ENCODE peak calls at places on chromosome 10, in nine cellular contexts. H, U, F, P, V, W, X, A and D are unnamed samples.

GRCh38 chr10:9209105-9209798 is 1154.8 kb downstream of the GATA3 start:
- DNase-seq in W (peak), U (peak), P (peak), F (peak), V (peak), H (peak), X (no peak), A (peak), D (peak)

GRCh38 chr10:124226271-124226911 is 133.0 kb upstream of the CHST15 start:
- DNase-seq in H (no peak), V (no peak), F (no peak), W (no peak), X (no peak), P (no peak), U (no peak), A (no peak), D (no peak)

GRCh38 chr10:787933-788651 is 98.6 kb upstream of the DIP2C start:
- DNase-seq in A (no peak), H (no peak), F (no peak), P (no peak), V (no peak), W (no peak), U (no peak), X (no peak), D (peak)

GRCh38 chr10:124697443-124697836 is 46.7 kb downstream of the FAM53B start:
- DNase-seq in W (no peak), U (no peak), A (no peak), H (no peak), P (no peak), V (no peak), F (no peak), X (no peak), D (no peak)

GRCh38 chr10:12750526-12751201 is 250.8 kb downstream of the CCDC3 start:
- DNase-seq in W (no peak), H (no peak), X (no peak), P (no peak), V (no peak), U (no peak), A (no peak), F (no peak), D (no peak)

GRCh38 chr10:131806646-131807317 is 94.0 kb upstream of the PPP2R2D start:
- DNase-seq in H (no peak), U (no peak), A (no peak), P (no peak), F (no peak), X (no peak), V (no peak), W (no peak), D (peak)

GRCh38 chr10:33336606-33337334 is 2.3 kb upstream of the NRP1 start:
- DNase-seq in X (no peak), P (no peak), H (peak), U (peak), F (no peak), A (no peak), V (no peak), W (no peak), D (no peak)

GRCh38 chr10:18368681-18369080 is 228.5 kb downstream of the CACNB2 start:
- DNase-seq in A (no peak), W (peak), P (no peak), V (no peak), U (no peak), X (no peak), H (no peak), F (peak), D (no peak)

GRCh38 chr10:47383254-47384147 is 592 bp downstream of the ZNF488 start:
- DNase-seq in U (peak), V (no peak), P (no peak), W (no peak), X (no peak), H (no peak), A (no peak), F (no peak), D (peak)

GRCh38 chr10:64174666-64175265 is 653.6 kb downstream of the REEP3 start:
- DNase-seq in W (no peak), X (no peak), P (no peak), F (no peak), H (no peak), U (no peak), V (no peak), A (no peak), D (no peak)

GRCh38 chr10:27742926-27743735 is 2.5 kb downstream of the MKX start:
- DNase-seq in V (peak), X (no peak), P (no peak), A (no peak), F (no peak), H (no peak), W (no peak), U (no peak), D (peak)

GRCh38 chr10:127587668-127588395 is 38.7 kb downstream of the NPS start:
- DNase-seq in F (no peak), A (no peak), V (no peak), W (no peak), P (no peak), U (no peak), X (no peak), H (no peak), D (no peak)

GRCh38 chr10:31749981-31750850 is 178.4 kb downstream of the ARHGAP12 start:
- DNase-seq in H (no peak), A (no peak), F (no peak), X (peak), U (no peak), W (no peak), V (no peak), P (no peak), D (no peak)

GRCh38 chr10:46006219-46006618 is 24.2 kb downstream of the NCOA4 start:
- DNase-seq in P (no peak), X (no peak), U (no peak), H (no peak), V (no peak), A (no peak), F (peak), W (peak), D (no peak)

GRCh38 chr10:73899401-73899780 is 11.5 kb upstream of the PLAU start:
- DNase-seq in W (peak), F (peak), V (no peak), P (peak), H (no peak), U (no peak), X (no peak), A (no peak), D (no peak)

GRCh38 chr10:118621304-118621942 is 26.0 kb upstream of the PRLHR start:
- DNase-seq in X (no peak), H (no peak), A (no peak), W (no peak), U (no peak), P (no peak), V (peak), F (no peak), D (no peak)

GRCh38 chr10:33734393-33735110 is 400.1 kb upstream of the NRP1 start:
- DNase-seq in P (no peak), U (no peak), X (no peak), W (peak), V (no peak), F (no peak), H (no peak), A (no peak), D (no peak)

GRCh38 chr10:48821692-48822091 is 117.9 kb downstream of the LRRC18 start:
- DNase-seq in X (no peak), P (no peak), H (no peak), A (no peak), W (no peak), V (no peak), F (no peak), U (no peak), D (no peak)

GRCh38 chr10:124608093-124608721 is 136.0 kb downstream of the FAM53B start:
- DNase-seq in P (no peak), X (no peak), U (no peak), H (no peak), A (no peak), V (no peak), W (no peak), F (no peak), D (no peak)

GRCh38 chr10:103592186-103593021 is 98.9 kb downstream of the NEURL1 start:
- DNase-seq in X (no peak), W (no peak), A (peak), H (peak), U (no peak), F (peak), P (peak), V (peak), D (peak)

GRCh38 chr10:123645016-123645415 is 21.1 kb upstream of the GPR26 start:
- DNase-seq in U (no peak), H (no peak), W (no peak), F (no peak), A (no peak), V (no peak), X (no peak), P (no peak), D (peak)

GRCh38 chr10:2949948-2950354 is 117.4 kb upstream of the PFKP start:
- DNase-seq in X (no peak), H (peak), W (no peak), P (no peak), F (no peak), U (no peak), V (peak), A (no peak), D (no peak)

GRCh38 chr10:110355181-110355831 is 50.6 kb upstream of the SMNDC1 start:
- DNase-seq in F (no peak), W (no peak), V (no peak), X (no peak), U (no peak), A (no peak), P (no peak), H (no peak), D (no peak)

GRCh38 chr10:25076501-25077197 is 60.2 kb downstream of the THNSL1 start:
- DNase-seq in A (no peak), W (no peak), F (no peak), H (no peak), V (no peak), U (no peak), P (no peak), X (no peak), D (no peak)

GRCh38 chr10:76149182-76149581 is 717.8 kb downstream of the LRMDA start:
- DNase-seq in V (no peak), X (no peak), P (no peak), W (no peak), H (no peak), U (no peak), A (no peak), F (no peak), D (no peak)

GRCh38 chr10:98309366-98310355 is 41.7 kb upstream of the LOXL4 start:
- DNase-seq in U (peak), W (peak), V (no peak), H (peak), F (peak), P (peak), A (peak), X (peak), D (peak)

GRCh38 chr10:35351021-35351420 is 14.7 kb downstream of the CCNY start:
- DNase-seq in W (no peak), V (no peak), H (no peak), X (no peak), A (no peak), F (no peak), U (no peak), P (no peak), D (no peak)

GRCh38 chr10:60992661-60993060 is 48.7 kb upstream of the RHOBTB1 start:
- DNase-seq in A (no peak), U (no peak), P (no peak), X (no peak), F (no peak), W (no peak), H (no peak), V (no peak), D (no peak)

GRCh38 chr10:99620713-99621453 is 644 bp upstream of the SLC25A28 start:
- DNase-seq in H (peak), V (peak), F (peak), W (peak), A (peak), U (peak), P (peak), X (peak), D (peak)

GRCh38 chr10:81600185-81600584 is 274.8 kb upstream of the NRG3 start:
- DNase-seq in W (peak), H (peak), V (no peak), U (no peak), X (no peak), F (peak), A (no peak), P (no peak), D (no peak)

GRCh38 chr10:71767420-71768035 is 5.8 kb downstream of the VSIR start:
- DNase-seq in A (no peak), U (peak), W (no peak), F (peak), X (no peak), V (no peak), P (no peak), H (peak), D (no peak)

GRCh38 chr10:219731-220472 is 84.6 kb downstream of the ZMYND11 start:
- DNase-seq in V (no peak), W (no peak), X (no peak), F (no peak), U (no peak), P (no peak), H (no peak), A (no peak), D (no peak)

GRCh38 chr10:3828404-3829192 is 43.6 kb upstream of the KLF6 start:
- DNase-seq in F (peak), V (peak), P (no peak), X (no peak), H (no peak), A (no peak), U (no peak), W (peak), D (no peak)